ENCODE peak calls at places on chromosomes 11 and 22, in six cellular contexts. R, B, P, A, D and M are unnamed samples.
A peak's percentile ranks its signal among the peaks of the same experiment; 100 is the strongest.

GRCh38 chr11:18853086-18853720 is 61.6 kb upstream of the PTPN5 start:
- DNase-seq in R (no peak), A (peak; percentile 11), D (peak; percentile 19), B (peak; percentile 46), P (no peak), M (peak; percentile 0)

GRCh38 chr11:73293356-73293936 is 14.6 kb upstream of the ARHGEF17 start:
- DNase-seq in B (no peak), P (no peak), R (no peak), D (no peak), A (no peak), M (no peak)

GRCh38 chr11:9748361-9748970 is 84.6 kb downstream of the SWAP70 start:
- DNase-seq in R (peak; percentile 17), A (peak; percentile 81), P (no peak), B (no peak), D (no peak), M (peak; percentile 87)

GRCh38 chr11:111183706-111184105 is 61.8 kb upstream of the POU2AF2 start:
- DNase-seq in D (no peak), A (no peak), R (no peak), B (no peak), P (no peak), M (no peak)

GRCh38 chr11:1751521-1751921 is 1.1 kb upstream of the IFITM10 start:
- DNase-seq in R (no peak), B (no peak), A (no peak), D (no peak), P (no peak), M (peak; percentile 61)

GRCh38 chr11:93936416-93936815 is 84.7 kb upstream of the HEPHL1 start:
- DNase-seq in R (no peak), A (no peak), D (no peak), B (no peak), P (no peak), M (no peak)

GRCh38 chr11:66291303-66291705 is 390 bp upstream of the TMEM151A start:
- DNase-seq in A (no peak), R (no peak), D (no peak), P (no peak), B (no peak), M (no peak)

GRCh38 chr11:65086809-65087208 is 2.8 kb downstream of the ZFPL1 start:
- DNase-seq in P (no peak), D (no peak), A (no peak), R (no peak), B (no peak), M (no peak)

GRCh38 chr11:11701070-11701469 is 79.3 kb upstream of the GALNT18 start:
- DNase-seq in A (no peak), P (no peak), R (no peak), D (no peak), B (no peak), M (peak; percentile 74)

GRCh38 chr11:76756341-76756771 is 26.8 kb upstream of the TSKU start:
- DNase-seq in P (no peak), A (no peak), R (no peak), D (no peak), B (peak; percentile 34), M (no peak)

GRCh38 chr11:31711137-31711536 is 100.0 kb downstream of the PAX6 start:
- DNase-seq in A (no peak), R (no peak), D (no peak), P (no peak), B (peak; percentile 30), M (no peak)

GRCh38 chr11:116240661-116241060 is 532.1 kb downstream of the BUD13 start:
- DNase-seq in A (no peak), P (no peak), D (no peak), R (no peak), B (no peak), M (peak; percentile 10)

GRCh38 chr11:122976734-122977454 is 4.7 kb downstream of the BSX start:
- DNase-seq in B (no peak), D (no peak), R (no peak), P (no peak), A (no peak), M (no peak)

GRCh38 chr11:45692808-45693453 is 27.5 kb upstream of the CHST1 start:
- DNase-seq in R (no peak), D (no peak), A (no peak), B (no peak), P (no peak), M (no peak)

GRCh38 chr11:102134597-102134996 is 24.4 kb downstream of the YAP1 start:
- DNase-seq in P (no peak), A (no peak), D (no peak), R (no peak), B (no peak), M (no peak)

GRCh38 chr11:113570906-113571305 is 95.7 kb upstream of the DRD2 start:
- DNase-seq in A (no peak), B (no peak), P (no peak), R (no peak), D (no peak), M (no peak)

GRCh38 chr22:27480487-27480886 is 321.1 kb downstream of the MN1 start:
- DNase-seq in R (no peak), A (no peak), P (no peak), B (peak; percentile 30), D (no peak), M (no peak)